ENCODE peak calls at places on chromosomes 4 and X, in seven cellular contexts. Z, Q, P, A, E, L and J are unnamed samples.

GRCh38 chrX:129831486-129831885 is 12.2 kb downstream of the ZDHHC9 start:
- DNase-seq in Z (no peak), Q (no peak), P (no peak), A (no peak), E (no peak), L (no peak), J (no peak)

GRCh38 chr4:169215656-169216055 is 55.1 kb downstream of the SH3RF1 start:
- DNase-seq in Z (no peak), Q (no peak), P (no peak), A (no peak), E (no peak), L (no peak), J (no peak)

GRCh38 chr4:145565328-145565727 is 53.9 kb upstream of the MMAA start:
- DNase-seq in Z (no peak), Q (no peak), P (no peak), A (no peak), E (no peak), L (no peak), J (no peak)

GRCh38 chr4:6278801-6279197 is 9.1 kb downstream of the WFS1 start:
- DNase-seq in Z (no peak), Q (no peak), P (peak; percentile 79), A (no peak), E (no peak), L (no peak), J (no peak)

GRCh38 chr4:136680271-136680670 is 852.0 kb downstream of the PCDH18 start:
- DNase-seq in Z (no peak), Q (no peak), P (no peak), A (no peak), E (peak; percentile 45), L (peak; percentile 33), J (peak; percentile 91)

GRCh38 chr4:71186566-71187398 is 152.0 kb upstream of the SLC4A4 start:
- DNase-seq in Z (peak; percentile 90), Q (no peak), P (no peak), A (peak; percentile 31), E (peak; percentile 43), L (no peak), J (peak; percentile 41)

GRCh38 chr4:7964890-7965662 is 25.4 kb upstream of the AFAP1 start:
- DNase-seq in Z (no peak), Q (no peak), P (no peak), A (no peak), E (no peak), L (peak; percentile 36), J (no peak)

GRCh38 chr4:2829933-2830451 is 13.7 kb upstream of the ADD1 start:
- DNase-seq in Z (no peak), Q (no peak), P (no peak), A (no peak), E (no peak), L (no peak), J (no peak)

GRCh38 chrX:120790118-120790517 is 85.5 kb downstream of the CT47B1 start:
- DNase-seq in Z (peak; percentile 63), Q (peak; percentile 53), P (peak; percentile 46), A (peak; percentile 22), E (peak; percentile 31), L (peak; percentile 39), J (peak; percentile 81)